ENCODE peak calls at places on chromosome 1, in six cellular contexts. P, G, A, B, W and S are unnamed samples.
A peak's percentile ranks its signal among the peaks of the same experiment; 100 is the strongest.

GRCh38 chr1:115134850-115135484 is 45.7 kb upstream of the TSPAN2 start:
- DNase-seq in P (peak; percentile 70), G (no peak), A (no peak), B (no peak), W (peak; percentile 90), S (no peak)

GRCh38 chr1:205375816-205376545 is 19.3 kb upstream of the KLHDC8A start:
- DNase-seq in P (peak; percentile 90), G (peak; percentile 79), A (no peak), B (no peak), W (peak; percentile 41), S (no peak)

GRCh38 chr1:243433737-243434370 is 178.0 kb downstream of the SDCCAG8 start:
- DNase-seq in P (no peak), G (no peak), A (no peak), B (no peak), W (peak; percentile 16), S (no peak)

GRCh38 chr1:39270368-39270767 is 65.9 kb downstream of the MACF1 start:
- DNase-seq in P (no peak), G (no peak), A (no peak), B (no peak), W (no peak), S (no peak)

GRCh38 chr1:201347498-201348210 is 29.8 kb downstream of the TNNT2 start:
- DNase-seq in P (no peak), G (no peak), A (no peak), B (no peak), W (no peak), S (no peak)

GRCh38 chr1:247528812-247529474 is 7.3 kb downstream of the OR2C3 start:
- DNase-seq in P (peak; percentile 31), G (no peak), A (no peak), B (no peak), W (no peak), S (no peak)

GRCh38 chr1:187691439-187691838 is 862.7 kb downstream of the PLA2G4A start:
- DNase-seq in P (peak; percentile 98), G (no peak), A (no peak), B (no peak), W (peak; percentile 93), S (no peak)

GRCh38 chr1:214843281-214843680 is 239.3 kb upstream of the KCNK2 start:
- DNase-seq in P (no peak), G (no peak), A (no peak), B (no peak), W (peak; percentile 29), S (no peak)

GRCh38 chr1:44677201-44677520 is 2.6 kb downstream of the ARMH1 start:
- DNase-seq in P (peak; percentile 66), G (peak; percentile 76), A (no peak), B (no peak), W (peak; percentile 65), S (no peak)
- TF ChIP-seq CTCF in P (peak; percentile 53), G (peak; percentile 58), A (peak; percentile 69), B (no peak), W (peak; percentile 61), S (peak; percentile 41)

DNA sequence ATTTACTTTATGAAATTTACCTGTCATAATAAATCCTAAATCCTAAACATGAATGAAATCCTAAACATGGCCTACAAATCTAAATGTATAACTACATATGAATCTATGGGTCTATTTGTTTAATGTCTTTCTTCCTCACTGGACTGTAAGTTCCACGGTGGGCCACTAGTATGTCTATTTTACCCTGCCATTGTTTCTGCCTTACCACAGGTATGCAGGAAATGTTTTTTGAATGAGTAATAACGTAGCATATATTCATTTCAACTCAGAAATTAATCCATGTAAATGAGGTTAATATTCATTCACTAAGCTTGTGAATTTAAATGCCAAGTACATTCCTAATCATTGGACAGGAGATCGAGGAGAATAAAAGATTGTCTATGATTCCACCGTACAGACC is 35.3 kb downstream of the B3GALNT2 start:
- DNase-seq in P (peak; percentile 80), G (no peak), A (no peak), B (no peak), W (peak; percentile 50), S (no peak)
- TF ChIP-seq CTCF in P (no peak), G (no peak), A (no peak), B (no peak), W (peak; percentile 30), S (no peak)

GRCh38 chr1:224705578-224705977 is 89.5 kb downstream of the CNIH3 start:
- DNase-seq in P (no peak), G (no peak), A (no peak), B (no peak), W (no peak), S (no peak)
- TF ChIP-seq CTCF in P (no peak), G (no peak), A (no peak), B (no peak), W (no peak), S (no peak)

DNA sequence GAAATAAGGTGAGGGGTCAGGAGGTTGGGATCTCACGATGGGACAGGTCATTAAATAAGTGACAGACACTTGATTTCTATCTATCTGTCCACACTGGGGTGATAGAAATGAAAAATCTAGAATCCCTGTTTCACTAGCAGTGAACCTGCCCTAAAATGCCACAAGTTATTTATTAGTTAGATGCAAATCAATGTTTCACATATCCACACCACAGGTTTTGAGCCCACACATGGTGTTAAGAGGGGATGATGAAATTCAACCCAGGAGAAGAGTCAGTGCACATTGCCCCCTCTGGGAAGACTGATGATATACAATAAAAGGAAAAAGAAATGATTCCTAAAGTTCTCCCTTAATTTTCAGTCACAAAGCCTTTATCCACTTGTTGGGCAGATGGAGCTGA is 10.1 kb upstream of the NTPCR start:
- DNase-seq in P (no peak), G (no peak), A (no peak), B (no peak), W (no peak), S (no peak)
- TF ChIP-seq CTCF in P (no peak), G (no peak), A (no peak), B (no peak), W (no peak), S (no peak)

GRCh38 chr1:15283500-15283899 is 36.5 kb downstream of the FHAD1 start:
- DNase-seq in P (peak; percentile 87), G (peak; percentile 75), A (no peak), B (no peak), W (no peak), S (no peak)
- TF ChIP-seq CTCF in P (peak; percentile 35), G (no peak), A (no peak), B (no peak), W (no peak), S (no peak)